ENCODE peak calls at places on chromosomes 2 and 18, in five cellular contexts. Z, O, X, V and E are unnamed samples.

GRCh38 chr18:76410033-76410432 is 85.0 kb downstream of the ZNF516 start:
- DNase-seq in Z (no peak), O (no peak), X (no peak), V (no peak), E (no peak)

GRCh38 chr2:45028276-45028675 is 19.0 kb upstream of the SIX2 start:
- DNase-seq in Z (no peak), O (no peak), X (no peak), V (no peak), E (no peak)

GRCh38 chr2:43225788-43226557 is 433 bp downstream of the ZFP36L2 start:
- DNase-seq in Z (peak; percentile 73), O (no peak), X (peak; percentile 76), V (no peak), E (no peak)

GRCh38 chr2:174688079-174688478 is 76.2 kb downstream of the CHRNA1 start:
- DNase-seq in Z (peak; percentile 20), O (peak; percentile 3), X (no peak), V (no peak), E (no peak)

GRCh38 chr2:100105678-100106054 is 36.7 kb downstream of the AFF3 start:
- DNase-seq in Z (no peak), O (no peak), X (no peak), V (no peak), E (peak; percentile 16)

GRCh38 chr2:190408538-190409271 is 550 bp downstream of the MFSD6 start:
- DNase-seq in Z (peak; percentile 59), O (peak; percentile 51), X (peak; percentile 67), V (no peak), E (peak; percentile 46)

GRCh38 chr2:120367649-120368048 is 21.7 kb downstream of the INHBB start:
- DNase-seq in Z (no peak), O (no peak), X (no peak), V (no peak), E (no peak)

GRCh38 chr2:119252186-119253113 is 28.8 kb downstream of the STEAP3 start:
- DNase-seq in Z (peak; percentile 79), O (no peak), X (no peak), V (no peak), E (no peak)

GRCh38 chr2:217520361-217521010 is 482.3 kb downstream of the TNS1 start:
- DNase-seq in Z (no peak), O (no peak), X (no peak), V (no peak), E (no peak)

GRCh38 chr18:59822612-59823275 is 77.1 kb upstream of the PMAIP1 start:
- DNase-seq in Z (no peak), O (no peak), X (no peak), V (no peak), E (no peak)

GRCh38 chr2:233209978-233210680 is 41.3 kb upstream of the ATG16L1 start:
- DNase-seq in Z (no peak), O (no peak), X (no peak), V (no peak), E (no peak)

GRCh38 chr2:73987109-73987947 is 2.6 kb downstream of the TET3 start:
- DNase-seq in Z (peak; percentile 48), O (no peak), X (peak; percentile 67), V (no peak), E (no peak)

GRCh38 chr2:241940329-241940728 is 70.8 kb downstream of the RTP5 start:
- DNase-seq in Z (no peak), O (no peak), X (no peak), V (no peak), E (no peak)

GRCh38 chr2:236573066-236573929 is 3.7 kb downstream of the ACKR3 start:
- DNase-seq in Z (no peak), O (no peak), X (no peak), V (no peak), E (no peak)

GRCh38 chr2:75870654-75871137 is 160.0 kb upstream of the GCFC2 start:
- DNase-seq in Z (no peak), O (no peak), X (no peak), V (no peak), E (no peak)

GRCh38 chr18:49898421-49898820 is 85.1 kb upstream of the ACAA2 start:
- DNase-seq in Z (peak; percentile 47), O (no peak), X (peak; percentile 58), V (no peak), E (no peak)

GRCh38 chr18:3332376-3332775 is 70.4 kb downstream of the MYL12B start:
- DNase-seq in Z (no peak), O (no peak), X (no peak), V (no peak), E (no peak)